ENCODE peak calls at places on chromosome 6, in five cellular contexts. V, C, F, Q and W are unnamed samples.
A peak's percentile ranks its signal among the peaks of the same experiment; 100 is the strongest.

GRCh38 chr6:90466191-90466940 is 120.5 kb downstream of the MAP3K7 start:
- DNase-seq in V (no peak), C (no peak), F (peak; percentile 16), Q (no peak), W (no peak)

GRCh38 chr6:169787797-169788196 is 36.4 kb downstream of the ERMARD start:
- DNase-seq in V (no peak), C (no peak), F (no peak), Q (peak; percentile 8), W (no peak)

GRCh38 chr6:53734473-53735299 is 60.1 kb upstream of the LRRC1 start:
- DNase-seq in V (peak; percentile 77), C (no peak), F (peak; percentile 78), Q (peak; percentile 78), W (peak; percentile 26)

GRCh38 chr6:93418448-93419303 is 683 bp downstream of the EPHA7 start:
- DNase-seq in V (peak; percentile 4), C (no peak), F (no peak), Q (peak; percentile 79), W (no peak)

GRCh38 chr6:158539363-158539762 is 20.5 kb upstream of the TMEM181 start:
- DNase-seq in V (no peak), C (no peak), F (no peak), Q (no peak), W (no peak)

GRCh38 chr6:41625442-41625841 is 12.8 kb upstream of the MDFI start:
- DNase-seq in V (no peak), C (no peak), F (no peak), Q (no peak), W (no peak)

GRCh38 chr6:71902261-71902660 is 15.9 kb downstream of the RIMS1 start:
- DNase-seq in V (no peak), C (no peak), F (no peak), Q (no peak), W (peak; percentile 27)

GRCh38 chr6:5906340-5906670 is 100.4 kb downstream of the NRN1 start:
- DNase-seq in V (no peak), C (no peak), F (no peak), Q (no peak), W (no peak)

GRCh38 chr6:77095936-77096627 is 367.2 kb downstream of the HTR1B start:
- DNase-seq in V (no peak), C (no peak), F (no peak), Q (no peak), W (no peak)

GRCh38 chr6:167474171-167474570 is 149.3 kb downstream of the TTLL2 start:
- DNase-seq in V (no peak), C (no peak), F (no peak), Q (no peak), W (no peak)

GRCh38 chr6:108966855-108967755 is 118.9 kb downstream of the ARMC2 start:
- DNase-seq in V (no peak), C (no peak), F (peak; percentile 60), Q (no peak), W (no peak)

GRCh38 chr6:158622545-158623190 is 21.9 kb downstream of the DYNLT1 start:
- DNase-seq in V (no peak), C (no peak), F (no peak), Q (no peak), W (no peak)

GRCh38 chr6:14622135-14622534 is 504.6 kb downstream of the CD83 start:
- DNase-seq in V (peak; percentile 61), C (no peak), F (no peak), Q (no peak), W (no peak)

GRCh38 chr6:38771111-38771694 is 56.1 kb downstream of the DNAH8 start:
- DNase-seq in V (no peak), C (no peak), F (no peak), Q (no peak), W (no peak)

GRCh38 chr6:168562576-168563151 is 121.7 kb downstream of the SMOC2 start:
- DNase-seq in V (no peak), C (no peak), F (no peak), Q (no peak), W (no peak)

GRCh38 chr6:168193816-168194701 is 115.0 kb upstream of the FRMD1 start:
- DNase-seq in V (peak; percentile 40), C (peak; percentile 40), F (no peak), Q (peak; percentile 63), W (no peak)

GRCh38 chr6:108295676-108296075 is 822 bp downstream of the AFG1L start:
- DNase-seq in V (no peak), C (no peak), F (no peak), Q (no peak), W (no peak)

GRCh38 chr6:143333749-143334520 is 116.6 kb downstream of the ADAT2 start:
- DNase-seq in V (no peak), C (no peak), F (no peak), Q (no peak), W (no peak)

GRCh38 chr6:156791261-156791850 is 14.2 kb downstream of the ARID1B start:
- DNase-seq in V (no peak), C (peak; percentile 40), F (peak; percentile 52), Q (no peak), W (peak; percentile 72)

GRCh38 chr6:142833054-142833453 is 111.9 kb downstream of the HIVEP2 start:
- DNase-seq in V (peak; percentile 37), C (no peak), F (peak; percentile 98), Q (no peak), W (no peak)

GRCh38 chr6:138307816-138308727 is 69.6 kb upstream of the SMIM28 start:
- DNase-seq in V (no peak), C (no peak), F (no peak), Q (no peak), W (no peak)

GRCh38 chr6:149271348-149272340 is 45.9 kb upstream of the TAB2 start:
- DNase-seq in V (no peak), C (no peak), F (no peak), Q (no peak), W (peak; percentile 65)

GRCh38 chr6:17381429-17382147 is 11.8 kb upstream of the CAP2 start:
- DNase-seq in V (peak; percentile 20), C (no peak), F (peak; percentile 83), Q (no peak), W (no peak)

GRCh38 chr6:47278545-47278944 is 31.2 kb downstream of the TNFRSF21 start:
- DNase-seq in V (peak; percentile 23), C (no peak), F (peak; percentile 60), Q (no peak), W (no peak)

GRCh38 chr6:4153514-4153985 is 18.2 kb upstream of the ECI2 start:
- DNase-seq in V (no peak), C (no peak), F (no peak), Q (no peak), W (no peak)

GRCh38 chr6:123393333-123393732 is 243.4 kb downstream of the TRDN start:
- DNase-seq in V (peak; percentile 5), C (no peak), F (no peak), Q (no peak), W (no peak)

GRCh38 chr6:100948381-100949133 is 67.4 kb upstream of the ASCC3 start:
- DNase-seq in V (peak; percentile 39), C (no peak), F (peak; percentile 0), Q (no peak), W (no peak)

GRCh38 chr6:12818324-12818723 is 101.8 kb downstream of the PHACTR1 start:
- DNase-seq in V (no peak), C (no peak), F (no peak), Q (no peak), W (no peak)

GRCh38 chr6:77463881-77464867 is 883 bp upstream of the HTR1B start:
- DNase-seq in V (peak; percentile 2), C (no peak), F (no peak), Q (peak; percentile 74), W (no peak)

GRCh38 chr6:170202416-170203135 is 88.3 kb downstream of the DLL1 start:
- DNase-seq in V (no peak), C (no peak), F (no peak), Q (peak; percentile 24), W (no peak)

GRCh38 chr6:161228096-161228495 is 45.8 kb downstream of the AGPAT4 start:
- DNase-seq in V (no peak), C (no peak), F (no peak), Q (no peak), W (no peak)

GRCh38 chr6:44078795-44079671 is 48.2 kb downstream of the MRPL14 start:
- DNase-seq in V (peak; percentile 73), C (peak; percentile 74), F (peak; percentile 67), Q (peak; percentile 91), W (no peak)

GRCh38 chr6:44077201-44077946 is 49.9 kb downstream of the MRPL14 start:
- DNase-seq in V (no peak), C (no peak), F (no peak), Q (no peak), W (no peak)

GRCh38 chr6:44076366-44077200 is 50.7 kb downstream of the MRPL14 start:
- DNase-seq in V (no peak), C (peak; percentile 94), F (no peak), Q (no peak), W (no peak)

GRCh38 chr6:44079672-44080071 is 47.6 kb downstream of the MRPL14 start:
- DNase-seq in V (no peak), C (no peak), F (no peak), Q (no peak), W (no peak)

GRCh38 chr6:44078219-44078794 is 48.9 kb downstream of the MRPL14 start:
- DNase-seq in V (no peak), C (no peak), F (no peak), Q (no peak), W (no peak)
- H3K4me1 ChIP-seq in V (peaks cover 24% of the 10 kb centered on the region), C (peaks cover 53% of the 10 kb centered on the region), F (peaks cover 20% of the 10 kb centered on the region), Q (peaks cover 21% of the 10 kb centered on the region), W (peaks cover 59% of the 10 kb centered on the region)

GRCh38 chr6:16136536-16137450 is 7.9 kb downstream of the MYLIP start:
- DNase-seq in V (peak; percentile 5), C (no peak), F (peak; percentile 92), Q (no peak), W (no peak)
- TF ChIP-seq CEBPB in V (no peak), C (no peak), F (peak; percentile 10), Q (no peak), W (no peak)

GRCh38 chr6:105838156-105838555 is 248.0 kb upstream of the PRDM1 start:
- DNase-seq in V (no peak), C (no peak), F (peak; percentile 15), Q (no peak), W (no peak)

GRCh38 chr6:105834548-105834947 is 251.6 kb upstream of the PRDM1 start:
- DNase-seq in V (no peak), C (no peak), F (no peak), Q (no peak), W (no peak)

GRCh38 chr6:105835373-105835772 is 250.8 kb upstream of the PRDM1 start:
- DNase-seq in V (peak; percentile 53), C (peak; percentile 40), F (peak; percentile 48), Q (peak; percentile 56), W (no peak)

GRCh38 chr6:105836379-105836778 is 249.8 kb upstream of the PRDM1 start:
- DNase-seq in V (no peak), C (no peak), F (no peak), Q (no peak), W (no peak)

GRCh38 chr6:105836889-105837288 is 249.2 kb upstream of the PRDM1 start:
- DNase-seq in V (no peak), C (no peak), F (peak; percentile 31), Q (no peak), W (no peak)
- H3K4me1 ChIP-seq in V (peaks cover 4% of the 10 kb centered on the region), C (peaks cover 14% of the 10 kb centered on the region), F (no peaks in the 10 kb centered on the region), Q (no peaks in the 10 kb centered on the region), W (no peaks in the 10 kb centered on the region)

DNA sequence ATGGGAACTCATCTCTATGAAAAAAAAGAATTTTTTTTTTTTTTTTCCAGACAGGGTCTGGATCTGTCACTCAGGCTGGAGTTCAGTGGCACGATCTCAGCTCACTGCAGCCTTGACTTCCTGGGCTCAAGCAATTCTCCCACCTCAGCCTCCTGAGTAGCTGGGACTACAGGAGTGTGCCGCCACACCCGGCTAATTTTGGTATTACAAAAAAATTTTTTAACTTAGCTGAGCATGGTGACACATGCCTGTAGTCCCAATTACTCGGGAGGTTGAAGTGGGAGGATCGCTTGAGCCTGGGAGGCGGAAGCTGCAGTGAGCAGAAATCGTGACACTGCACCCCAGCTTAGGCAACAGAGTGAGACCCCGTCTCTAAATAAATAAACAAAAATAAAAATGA is 7.5 kb downstream of the DEF6 start:
- DNase-seq in V (peak; percentile 19), C (no peak), F (no peak), Q (no peak), W (no peak)
- TF ChIP-seq CEBPB in V (no peak), C (no peak), F (no peak), Q (no peak), W (no peak)